ENCODE peak calls at places on chromosomes 5 and 9, in ten cellular contexts. T, U, I, M, Y, G, J, L, D and O are unnamed samples.

GRCh38 chr9:38068616-38068865 is 486 bp downstream of the SHB start:
- DNase-seq in J (no peak), L (no peak), D (no peak), T (peak; percentile 13), I (peak; percentile 81), U (peak; percentile 35), G (no peak), M (no peak), Y (no peak), O (peak; percentile 54)

GRCh38 chr5:56126487-56127179 is 106.5 kb downstream of the ANKRD55 start:
- DNase-seq in T (no peak), L (no peak), G (no peak), D (peak; percentile 56), J (no peak), Y (no peak), M (no peak), I (no peak), U (no peak), O (peak; percentile 43)

GRCh38 chr9:115006660-115007059 is 76.3 kb upstream of the TNFSF8 start:
- DNase-seq in L (no peak), I (no peak), J (no peak), T (no peak), U (no peak), G (peak; percentile 68), Y (no peak), M (no peak), D (peak; percentile 99), O (no peak)

GRCh38 chr5:52661903-52662302 is 125.8 kb upstream of the ITGA1 start:
- DNase-seq in L (no peak), U (no peak), T (no peak), M (no peak), Y (no peak), G (no peak), D (no peak), J (no peak), I (no peak), O (no peak)

GRCh38 chr9:91917436-91917835 is 32.6 kb downstream of the ROR2 start:
- DNase-seq in Y (no peak), J (no peak), L (no peak), U (no peak), M (no peak), G (no peak), D (no peak), T (no peak), I (no peak), O (no peak)

GRCh38 chr9:75993434-75993833 is 103.0 kb downstream of the PCSK5 start:
- DNase-seq in M (no peak), T (no peak), G (no peak), Y (no peak), D (peak; percentile 80), L (no peak), J (no peak), U (no peak), I (no peak), O (no peak)

GRCh38 chr5:72146056-72146455 is 38.8 kb downstream of the MAP1B start:
- DNase-seq in U (no peak), G (no peak), T (no peak), L (no peak), M (no peak), D (no peak), J (no peak), Y (no peak), I (no peak), O (no peak)

GRCh38 chr5:123367739-123368138 is 55.5 kb downstream of the CEP120 start:
- DNase-seq in U (peak; percentile 51), M (peak; percentile 49), G (no peak), L (no peak), D (peak; percentile 30), T (no peak), I (no peak), J (no peak), Y (no peak), O (peak; percentile 25)

GRCh38 chr5:145520335-145520734 is 314.8 kb downstream of the PRELID2 start:
- DNase-seq in G (no peak), M (no peak), D (no peak), U (no peak), L (no peak), Y (no peak), T (no peak), J (no peak), I (no peak), O (no peak)

GRCh38 chr9:127634021-127634420 is 21.9 kb downstream of the STXBP1 start:
- DNase-seq in Y (no peak), M (no peak), T (no peak), I (no peak), J (no peak), D (no peak), U (no peak), L (no peak), G (no peak), O (no peak)

GRCh38 chr5:178769617-178770290 is 39.3 kb upstream of the ZNF354A start:
- DNase-seq in Y (no peak), D (no peak), U (no peak), L (no peak), J (peak; percentile 57), G (peak; percentile 51), M (no peak), I (no peak), T (no peak), O (no peak)

GRCh38 chr5:95725937-95726810 is 5.0 kb upstream of the RHOBTB3 start:
- DNase-seq in G (no peak), D (no peak), U (no peak), T (no peak), I (no peak), J (no peak), L (no peak), M (no peak), Y (no peak), O (no peak)

GRCh38 chr5:54821445-54822330 is 163.7 kb downstream of the ESM1 start:
- DNase-seq in I (no peak), M (no peak), G (no peak), L (no peak), D (no peak), T (no peak), J (no peak), U (no peak), Y (no peak), O (no peak)

GRCh38 chr5:175821790-175822211 is 49.6 kb upstream of the CPLX2 start:
- DNase-seq in M (no peak), D (no peak), T (no peak), L (no peak), J (no peak), I (no peak), Y (no peak), U (no peak), G (no peak), O (no peak)

GRCh38 chr5:141934099-141934844 is 10.6 kb downstream of the DELE1 start:
- DNase-seq in J (no peak), M (no peak), I (no peak), Y (no peak), T (no peak), G (no peak), L (no peak), U (no peak), D (no peak), O (no peak)

GRCh38 chr5:1815071-1815786 is 14.0 kb downstream of the NDUFS6 start:
- DNase-seq in G (peak; percentile 31), L (no peak), D (no peak), Y (no peak), U (no peak), J (peak; percentile 28), M (no peak), T (no peak), I (no peak), O (no peak)

GRCh38 chr9:96185518-96186156 is 116.3 kb downstream of the HSD17B3 start:
- DNase-seq in Y (no peak), J (peak; percentile 84), U (no peak), T (no peak), M (no peak), I (no peak), L (no peak), D (no peak), G (no peak), O (no peak)

GRCh38 chr9:131589124-131589711 is 43.9 kb downstream of the PRRT1B start:
- DNase-seq in M (no peak), U (no peak), J (no peak), D (no peak), Y (no peak), L (no peak), I (no peak), G (no peak), T (no peak), O (no peak)

GRCh38 chr9:126319651-126320050 is 7.0 kb upstream of the MVB12B start:
- DNase-seq in G (no peak), D (no peak), U (no peak), I (no peak), J (no peak), M (no peak), T (no peak), Y (no peak), L (no peak), O (peak; percentile 71)

GRCh38 chr5:158074992-158075769 is 216.2 kb upstream of the CLINT1 start:
- DNase-seq in D (peak; percentile 82), G (peak; percentile 71), I (no peak), J (no peak), U (peak; percentile 71), T (no peak), L (peak; percentile 32), M (peak; percentile 89), Y (peak; percentile 6), O (peak; percentile 38)

GRCh38 chr5:176789873-176790615 is 20.3 kb upstream of the UNC5A start:
- DNase-seq in M (no peak), U (no peak), I (no peak), T (no peak), D (no peak), J (no peak), G (no peak), Y (no peak), L (no peak), O (no peak)

GRCh38 chr5:89282832-89283510 is 400.0 kb upstream of the MEF2C start:
- DNase-seq in D (peak; percentile 85), G (no peak), I (no peak), M (no peak), J (no peak), L (no peak), U (no peak), Y (no peak), T (no peak), O (no peak)

GRCh38 chr9:120324996-120325642 is 254.8 kb downstream of the CDK5RAP2 start:
- DNase-seq in T (no peak), M (peak; percentile 21), D (no peak), I (no peak), L (no peak), J (no peak), U (no peak), G (no peak), Y (no peak), O (no peak)

GRCh38 chr5:40834391-40834848 is 602 bp downstream of the RPL37 start:
- DNase-seq in D (peak; percentile 36), T (peak; percentile 24), Y (peak; percentile 13), L (peak; percentile 74), I (no peak), J (no peak), M (peak; percentile 44), U (no peak), G (peak; percentile 81), O (peak; percentile 17)

GRCh38 chr9:75455444-75455921 is 367.2 kb downstream of the OSTF1 start:
- DNase-seq in I (no peak), D (peak; percentile 50), G (no peak), M (peak; percentile 54), T (no peak), Y (no peak), L (no peak), U (no peak), J (no peak), O (peak; percentile 56)

GRCh38 chr5:11504794-11505193 is 399.5 kb downstream of the CTNND2 start:
- DNase-seq in L (no peak), D (peak; percentile 64), G (no peak), Y (no peak), J (no peak), M (no peak), I (no peak), T (no peak), U (no peak), O (no peak)

GRCh38 chr9:136570916-136571315 is 25.1 kb upstream of the NOTCH1 start:
- DNase-seq in T (no peak), G (no peak), L (no peak), M (no peak), J (no peak), D (no peak), I (no peak), U (no peak), Y (no peak), O (no peak)